ENCODE peak calls at places on chromosomes 6 and 20, in seven cellular contexts. V, F, L, X, J, S and E are unnamed samples.

GRCh38 chr6:26215200-26216014 is 128.2 kb downstream of the HFE start:
- DNase-seq in F (no peak), V (peak; percentile 29), X (no peak), J (no peak), L (no peak), S (no peak), E (peak; percentile 39)

GRCh38 chr6:137709424-137710281 is 157.4 kb upstream of the TNFAIP3 start:
- DNase-seq in V (peak; percentile 83), X (no peak), S (peak; percentile 31), J (no peak), L (no peak), F (peak; percentile 62), E (no peak)

GRCh38 chr6:154705471-154706113 is 27.6 kb upstream of the SCAF8 start:
- DNase-seq in V (no peak), S (peak; percentile 12), L (no peak), X (no peak), J (no peak), F (no peak), E (no peak)

GRCh38 chr6:100370265-100370664 is 94.5 kb downstream of the SIM1 start:
- DNase-seq in F (no peak), J (no peak), S (no peak), X (no peak), L (no peak), V (peak; percentile 31), E (no peak)

GRCh38 chr20:21522479-21523397 is 8.9 kb upstream of the NKX2-2 start:
- DNase-seq in F (no peak), S (no peak), L (peak; percentile 28), J (no peak), V (no peak), X (no peak), E (no peak)

GRCh38 chr20:59149678-59150504 is 13.7 kb upstream of the ZNF831 start:
- DNase-seq in X (no peak), S (no peak), F (no peak), L (no peak), J (no peak), V (no peak), E (peak; percentile 96)

GRCh38 chr20:64142546-64142945 is 21.7 kb upstream of the MYT1 start:
- DNase-seq in L (no peak), S (no peak), X (no peak), J (no peak), V (no peak), F (no peak), E (peak; percentile 41)

GRCh38 chr6:132400641-132401119 is 595 bp downstream of the MOXD1 start:
- DNase-seq in X (no peak), S (peak; percentile 24), V (peak; percentile 64), L (no peak), J (no peak), F (no peak), E (no peak)

GRCh38 chr6:143872211-143872610 is 7.9 kb downstream of the ZC2HC1B start:
- DNase-seq in L (no peak), S (no peak), J (no peak), X (no peak), F (peak; percentile 13), V (peak; percentile 33), E (no peak)

GRCh38 chr6:163745566-163746400 is 331.3 kb downstream of the QKI start:
- DNase-seq in V (peak; percentile 85), J (peak; percentile 94), S (peak; percentile 93), L (no peak), F (peak; percentile 78), X (no peak), E (peak; percentile 51)

GRCh38 chr6:111291860-111292259 is 191.2 kb downstream of the REV3L start:
- DNase-seq in V (peak; percentile 14), S (no peak), F (no peak), L (peak; percentile 1), X (no peak), J (no peak), E (no peak)

GRCh38 chr6:163427498-163428254 is 13.2 kb downstream of the QKI start:
- DNase-seq in J (peak; percentile 42), X (no peak), S (peak; percentile 51), L (no peak), V (peak; percentile 80), F (peak; percentile 91), E (peak; percentile 65)